ENCODE peak calls at places on chromosomes 12 and 14, in five cellular contexts. I, P, N, L and A are unnamed samples.

GRCh38 chr14:26934151-26934550 is 336.3 kb upstream of the NOVA1 start:
- DNase-seq in L (no peak), P (no peak), I (no peak), N (no peak), A (no peak)

GRCh38 chr12:49821375-49822287 is 6.6 kb downstream of the NCKAP5L start:
- DNase-seq in P (no peak), I (no peak), N (no peak), L (no peak), A (no peak)

GRCh38 chr12:89928467-89928866 is 219.8 kb upstream of the ATP2B1 start:
- DNase-seq in P (no peak), N (no peak), I (no peak), L (no peak), A (no peak)

GRCh38 chr14:89029961-89030694 is 205.7 kb downstream of the TTC8 start:
- DNase-seq in L (no peak), N (no peak), I (no peak), P (no peak), A (no peak)

GRCh38 chr14:44960146-44960545 is 1.6 kb downstream of the KLHL28 start:
- DNase-seq in P (no peak), L (no peak), N (no peak), I (peak; percentile 11), A (peak; percentile 22)

GRCh38 chr12:121857322-121858246 is 1.1 kb downstream of the HPD start:
- DNase-seq in L (no peak), P (no peak), I (no peak), N (no peak), A (peak; percentile 13)

GRCh38 chr12:32502693-32503510 is 103.5 kb downstream of the FGD4 start:
- DNase-seq in P (peak; percentile 93), I (peak; percentile 60), L (no peak), N (no peak), A (peak; percentile 80)

GRCh38 chr12:124853781-124854636 is 9.7 kb downstream of the SCARB1 start:
- DNase-seq in I (no peak), L (no peak), P (no peak), N (no peak), A (no peak)

GRCh38 chr12:113071427-113072112 is 15.0 kb downstream of the DTX1 start:
- DNase-seq in I (no peak), L (no peak), P (no peak), N (peak; percentile 71), A (no peak)

GRCh38 chr12:6752181-6752930 is 585 bp downstream of the MLF2 start:
- DNase-seq in N (no peak), P (peak; percentile 63), L (peak; percentile 27), I (peak; percentile 67), A (peak; percentile 56)

GRCh38 chr14:50225067-50225973 is 6.1 kb downstream of the SOS2 start:
- DNase-seq in I (peak; percentile 81), N (no peak), L (no peak), P (peak; percentile 95), A (peak; percentile 89)

GRCh38 chr12:51368640-51369517 is 22.3 kb downstream of the GALNT6 start:
- DNase-seq in N (no peak), L (no peak), P (peak; percentile 79), I (peak; percentile 74), A (no peak)

GRCh38 chr14:75832621-75833297 is 149.0 kb downstream of the TGFB3 start:
- DNase-seq in N (no peak), P (peak; percentile 92), L (no peak), I (no peak), A (peak; percentile 61)

GRCh38 chr14:57748279-57748678 is 117.6 kb downstream of the SLC35F4 start:
- DNase-seq in L (no peak), N (no peak), I (no peak), P (no peak), A (no peak)

GRCh38 chr12:105986779-105987686 is 151.7 kb downstream of the NUAK1 start:
- DNase-seq in L (no peak), P (peak; percentile 96), I (no peak), N (no peak), A (peak; percentile 90)

GRCh38 chr12:4307593-4308333 is 13.2 kb upstream of the TIGAR start:
- DNase-seq in L (peak; percentile 68), N (peak; percentile 81), I (peak; percentile 71), P (peak; percentile 89), A (peak; percentile 66)

GRCh38 chr14:36721877-36722276 is 60.2 kb downstream of the PAX9 start:
- DNase-seq in I (no peak), L (no peak), N (no peak), P (no peak), A (no peak)

GRCh38 chr12:57093412-57094193 is 4.7 kb downstream of the NAB2 start:
- DNase-seq in L (peak; percentile 92), N (peak; percentile 83), P (peak; percentile 90), I (peak; percentile 38), A (peak; percentile 85)

GRCh38 chr12:56103066-56103711 is 1.2 kb upstream of the PA2G4 start:
- DNase-seq in L (no peak), I (no peak), N (no peak), P (no peak), A (no peak)

GRCh38 chr14:52553671-52554575 is 1.3 kb downstream of the GPR137C start:
- DNase-seq in N (peak; percentile 97), P (peak; percentile 94), I (peak; percentile 89), L (peak; percentile 87), A (peak; percentile 92)

GRCh38 chr14:90383126-90383730 is 13.6 kb upstream of the CALM1 start:
- DNase-seq in N (peak; percentile 99), P (peak; percentile 100), I (peak; percentile 100), L (peak; percentile 100), A (peak; percentile 100)

GRCh38 chr14:34465069-34465859 is 3.2 kb upstream of the SPTSSA start:
- DNase-seq in L (no peak), I (peak; percentile 50), N (no peak), P (peak; percentile 58), A (peak; percentile 54)

GRCh38 chr12:109744991-109745942 is 31.6 kb downstream of the FAM222A start:
- DNase-seq in N (peak; percentile 30), P (peak; percentile 47), I (no peak), L (no peak), A (no peak)

GRCh38 chr14:104094709-104095425 is 9.4 kb downstream of the ASPG start:
- DNase-seq in I (peak; percentile 46), P (peak; percentile 62), N (peak; percentile 85), L (no peak), A (peak; percentile 8)

GRCh38 chr14:32808574-32809098 is 130.0 kb upstream of the NPAS3 start:
- DNase-seq in P (peak; percentile 80), I (peak; percentile 67), N (no peak), L (no peak), A (peak; percentile 16)

GRCh38 chr12:109475993-109476806 is 900 bp downstream of the KCTD10 start:
- DNase-seq in P (no peak), I (no peak), L (no peak), N (no peak), A (peak; percentile 38)

GRCh38 chr12:51721281-51721940 is 127.1 kb downstream of the FIGNL2 start:
- DNase-seq in N (peak; percentile 48), L (peak; percentile 23), I (no peak), P (peak; percentile 18), A (peak; percentile 34)

GRCh38 chr14:23070262-23071129 is 13.2 kb upstream of the CDH24 start:
- DNase-seq in I (no peak), N (no peak), L (no peak), P (no peak), A (no peak)

GRCh38 chr12:132189378-132190011 is 45.2 kb downstream of the NOC4L start:
- DNase-seq in P (peak; percentile 85), I (peak; percentile 77), L (peak; percentile 86), N (peak; percentile 93), A (peak; percentile 76)

GRCh38 chr12:109981311-109981710 is 14.9 kb downstream of the GIT2 start:
- DNase-seq in P (no peak), N (no peak), I (no peak), L (no peak), A (no peak)

GRCh38 chr14:74552623-74553022 is 59.1 kb downstream of the ISCA2 start:
- DNase-seq in P (no peak), L (peak; percentile 58), I (peak; percentile 63), N (no peak), A (peak; percentile 55)

GRCh38 chr12:96395236-96395635 is 5.0 kb downstream of the CDK17 start:
- DNase-seq in P (no peak), I (peak; percentile 17), N (no peak), L (no peak), A (no peak)

GRCh38 chr12:49969027-49969426 is 3.7 kb upstream of the AQP6 start:
- DNase-seq in L (no peak), N (peak; percentile 38), I (no peak), P (no peak), A (no peak)

GRCh38 chr12:65306229-65306602 is 27.7 kb downstream of the MSRB3 start:
- DNase-seq in L (no peak), N (no peak), I (no peak), P (no peak), A (no peak)

GRCh38 chr12:107778383-107779015 is 4.0 kb downstream of the ASCL4 start:
- DNase-seq in L (no peak), I (no peak), P (no peak), N (no peak), A (no peak)

GRCh38 chr12:66144796-66145754 is 14.5 kb upstream of the LLPH start:
- DNase-seq in P (peak; percentile 91), N (no peak), I (peak; percentile 88), L (peak; percentile 26), A (peak; percentile 89)

GRCh38 chr12:3274664-3275063 is 197.5 kb downstream of the TSPAN9 start:
- DNase-seq in L (no peak), I (no peak), N (no peak), P (no peak), A (no peak)
- TF ChIP-seq CTCF in L (no peak), I (no peak), N (no peak), P (no peak), A (no peak)

GRCh38 chr12:111812881-111813741 is 28.9 kb upstream of the MAPKAPK5 start:
- DNase-seq in L (peak; percentile 82), I (peak; percentile 86), N (no peak), P (peak; percentile 93), A (peak; percentile 91)
- TF ChIP-seq CTCF in L (peak; percentile 91), I (peak; percentile 78), N (peak; percentile 55), P (peak; percentile 91), A (peak; percentile 84)

GRCh38 chr12:67424784-67425183 is 155.6 kb downstream of the CAND1 start:
- DNase-seq in L (no peak), P (no peak), N (no peak), I (no peak), A (no peak)
- TF ChIP-seq CTCF in L (no peak), P (no peak), N (no peak), I (no peak), A (no peak)

DNA sequence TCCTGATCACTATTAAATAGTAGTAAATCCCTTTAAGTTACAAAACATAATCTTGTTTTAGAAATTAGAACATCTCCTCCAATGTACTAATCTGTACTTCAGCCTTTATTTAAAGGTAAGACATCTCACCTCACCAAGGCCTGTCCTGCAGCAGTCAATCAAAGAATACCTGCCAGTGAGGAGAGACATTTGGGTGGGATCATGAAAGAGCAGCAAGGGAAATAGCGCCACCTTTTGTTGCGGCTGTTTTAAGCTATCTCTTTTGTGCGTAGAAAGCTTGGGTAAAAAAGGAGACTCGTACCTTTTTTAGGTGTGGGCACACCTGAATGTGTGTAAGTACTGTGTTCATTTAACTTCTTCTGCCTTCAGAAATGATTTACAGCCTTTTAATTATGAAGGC is 117.8 kb upstream of the TMTC1 start:
- DNase-seq in I (no peak), L (no peak), P (peak; percentile 22), N (no peak), A (no peak)
- TF ChIP-seq CTCF in I (no peak), L (no peak), P (peak; percentile 59), N (no peak), A (no peak)

GRCh38 chr14:59004012-59004411 is 184.5 kb upstream of the DAAM1 start:
- DNase-seq in L (no peak), P (peak; percentile 54), I (no peak), N (no peak), A (peak; percentile 47)
- TF ChIP-seq CTCF in L (no peak), P (peak; percentile 62), I (no peak), N (no peak), A (peak; percentile 53)